ENCODE peak calls at places on chromosomes 1 and 21, in ten cellular contexts. One of them, this sample, is unnamed.
A peak's percentile ranks its signal among the peaks of the same experiment; 100 is the strongest.

GRCh38 chr1:203051841-203052324 is 25.6 kb downstream of the PPFIA4 start:
- DNase-seq in fibroblast of villous mesenchyme: no peak
- DNase-seq in activated CD8-positive, alpha-beta memory T cell treated with anti-CD3 and anti-CD28 coated beads for 1 hour: no peak
- DNase-seq in transverse colon: no peak
- DNase-seq in esophagus squamous epithelium: no peak
- DNase-seq in immature natural killer cell: no peak
- DNase-seq in NCI-H1930: no peak
- DNase-seq in activated CD4-positive, alpha-beta T cell treated with anti-CD3 and anti-CD28 coated beads, Interleukin-2, amount 10 ng/mL, durations not matched to agents 7 days and 5 days: no peak
- DNase-seq in activated naive CD8-positive, alpha-beta T cell treated with anti-CD3 and anti-CD28 coated beads, Interleukin-2, amount 10 ng/mL, durations not matched to agents 7 days and 5 days: no peak
- DNase-seq in H9: no peak
- DNase-seq in this sample: no peak

GRCh38 chr1:110591956-110592355 is 14.2 kb downstream of the KCNA2 start:
- DNase-seq in activated naive CD8-positive, alpha-beta T cell treated with anti-CD3 and anti-CD28 coated beads, Interleukin-2, amount 10 ng/mL, durations not matched to agents 7 days and 5 days: no peak
- DNase-seq in activated CD8-positive, alpha-beta memory T cell treated with anti-CD3 and anti-CD28 coated beads for 1 hour: no peak
- DNase-seq in esophagus squamous epithelium: no peak
- DNase-seq in activated CD4-positive, alpha-beta T cell treated with anti-CD3 and anti-CD28 coated beads, Interleukin-2, amount 10 ng/mL, durations not matched to agents 7 days and 5 days: no peak
- DNase-seq in H9: no peak
- DNase-seq in NCI-H1930: no peak
- DNase-seq in transverse colon: no peak
- DNase-seq in fibroblast of villous mesenchyme: no peak
- DNase-seq in immature natural killer cell: no peak
- DNase-seq in this sample: no peak

GRCh38 chr1:218676991-218677390 is 331.9 kb downstream of the TGFB2 start:
- DNase-seq in esophagus squamous epithelium: no peak
- DNase-seq in transverse colon: no peak
- DNase-seq in NCI-H1930: no peak
- DNase-seq in fibroblast of villous mesenchyme: no peak
- DNase-seq in activated CD8-positive, alpha-beta memory T cell treated with anti-CD3 and anti-CD28 coated beads for 1 hour: no peak
- DNase-seq in activated naive CD8-positive, alpha-beta T cell treated with anti-CD3 and anti-CD28 coated beads, Interleukin-2, amount 10 ng/mL, durations not matched to agents 7 days and 5 days: no peak
- DNase-seq in activated CD4-positive, alpha-beta T cell treated with anti-CD3 and anti-CD28 coated beads, Interleukin-2, amount 10 ng/mL, durations not matched to agents 7 days and 5 days: no peak
- DNase-seq in immature natural killer cell: no peak
- DNase-seq in H9: no peak
- DNase-seq in this sample: no peak

GRCh38 chr1:214377886-214378285 is 96.9 kb downstream of the SMYD2 start:
- DNase-seq in activated naive CD8-positive, alpha-beta T cell treated with anti-CD3 and anti-CD28 coated beads, Interleukin-2, amount 10 ng/mL, durations not matched to agents 7 days and 5 days: no peak
- DNase-seq in transverse colon: no peak
- DNase-seq in activated CD8-positive, alpha-beta memory T cell treated with anti-CD3 and anti-CD28 coated beads for 1 hour: no peak
- DNase-seq in H9: no peak
- DNase-seq in NCI-H1930: no peak
- DNase-seq in esophagus squamous epithelium: no peak
- DNase-seq in fibroblast of villous mesenchyme: peak; percentile 74
- DNase-seq in activated CD4-positive, alpha-beta T cell treated with anti-CD3 and anti-CD28 coated beads, Interleukin-2, amount 10 ng/mL, durations not matched to agents 7 days and 5 days: no peak
- DNase-seq in immature natural killer cell: no peak
- DNase-seq in this sample: no peak

GRCh38 chr1:84089470-84090261 is 54.4 kb upstream of the PRKACB start:
- DNase-seq in fibroblast of villous mesenchyme: no peak
- DNase-seq in immature natural killer cell: no peak
- DNase-seq in activated naive CD8-positive, alpha-beta T cell treated with anti-CD3 and anti-CD28 coated beads, Interleukin-2, amount 10 ng/mL, durations not matched to agents 7 days and 5 days: no peak
- DNase-seq in H9: no peak
- DNase-seq in esophagus squamous epithelium: no peak
- DNase-seq in NCI-H1930: no peak
- DNase-seq in activated CD8-positive, alpha-beta memory T cell treated with anti-CD3 and anti-CD28 coated beads for 1 hour: no peak
- DNase-seq in activated CD4-positive, alpha-beta T cell treated with anti-CD3 and anti-CD28 coated beads, Interleukin-2, amount 10 ng/mL, durations not matched to agents 7 days and 5 days: no peak
- DNase-seq in transverse colon: no peak
- DNase-seq in this sample: no peak

GRCh38 chr1:180195401-180195800 is 34.7 kb upstream of the LHX4 start:
- DNase-seq in transverse colon: no peak
- DNase-seq in fibroblast of villous mesenchyme: no peak
- DNase-seq in activated naive CD8-positive, alpha-beta T cell treated with anti-CD3 and anti-CD28 coated beads, Interleukin-2, amount 10 ng/mL, durations not matched to agents 7 days and 5 days: no peak
- DNase-seq in activated CD4-positive, alpha-beta T cell treated with anti-CD3 and anti-CD28 coated beads, Interleukin-2, amount 10 ng/mL, durations not matched to agents 7 days and 5 days: no peak
- DNase-seq in H9: no peak
- DNase-seq in esophagus squamous epithelium: no peak
- DNase-seq in activated CD8-positive, alpha-beta memory T cell treated with anti-CD3 and anti-CD28 coated beads for 1 hour: no peak
- DNase-seq in immature natural killer cell: no peak
- DNase-seq in NCI-H1930: no peak
- DNase-seq in this sample: no peak

GRCh38 chr1:3377166-3377565 is 77.3 kb upstream of the ARHGEF16 start:
- DNase-seq in immature natural killer cell: no peak
- DNase-seq in activated naive CD8-positive, alpha-beta T cell treated with anti-CD3 and anti-CD28 coated beads, Interleukin-2, amount 10 ng/mL, durations not matched to agents 7 days and 5 days: no peak
- DNase-seq in activated CD4-positive, alpha-beta T cell treated with anti-CD3 and anti-CD28 coated beads, Interleukin-2, amount 10 ng/mL, durations not matched to agents 7 days and 5 days: no peak
- DNase-seq in NCI-H1930: no peak
- DNase-seq in transverse colon: no peak
- DNase-seq in fibroblast of villous mesenchyme: no peak
- DNase-seq in esophagus squamous epithelium: no peak
- DNase-seq in activated CD8-positive, alpha-beta memory T cell treated with anti-CD3 and anti-CD28 coated beads for 1 hour: no peak
- DNase-seq in H9: no peak
- DNase-seq in this sample: no peak

GRCh38 chr1:63601463-63601862 is 8.3 kb downstream of the PGM1 start:
- DNase-seq in H9: peak; percentile 37
- DNase-seq in activated CD8-positive, alpha-beta memory T cell treated with anti-CD3 and anti-CD28 coated beads for 1 hour: no peak
- DNase-seq in fibroblast of villous mesenchyme: no peak
- DNase-seq in transverse colon: no peak
- DNase-seq in immature natural killer cell: no peak
- DNase-seq in NCI-H1930: no peak
- DNase-seq in esophagus squamous epithelium: no peak
- DNase-seq in activated CD4-positive, alpha-beta T cell treated with anti-CD3 and anti-CD28 coated beads, Interleukin-2, amount 10 ng/mL, durations not matched to agents 7 days and 5 days: no peak
- DNase-seq in activated naive CD8-positive, alpha-beta T cell treated with anti-CD3 and anti-CD28 coated beads, Interleukin-2, amount 10 ng/mL, durations not matched to agents 7 days and 5 days: no peak
- DNase-seq in this sample: no peak

GRCh38 chr1:110551278-110551809 is 32.4 kb upstream of the KCNA10 start:
- DNase-seq in activated CD4-positive, alpha-beta T cell treated with anti-CD3 and anti-CD28 coated beads, Interleukin-2, amount 10 ng/mL, durations not matched to agents 7 days and 5 days: no peak
- DNase-seq in transverse colon: no peak
- DNase-seq in fibroblast of villous mesenchyme: no peak
- DNase-seq in NCI-H1930: no peak
- DNase-seq in activated naive CD8-positive, alpha-beta T cell treated with anti-CD3 and anti-CD28 coated beads, Interleukin-2, amount 10 ng/mL, durations not matched to agents 7 days and 5 days: no peak
- DNase-seq in esophagus squamous epithelium: no peak
- DNase-seq in H9: no peak
- DNase-seq in immature natural killer cell: no peak
- DNase-seq in activated CD8-positive, alpha-beta memory T cell treated with anti-CD3 and anti-CD28 coated beads for 1 hour: no peak
- DNase-seq in this sample: no peak

GRCh38 chr1:147171399-147172167 is 687 bp downstream of the PRKAB2 start:
- DNase-seq in NCI-H1930: no peak
- DNase-seq in H9: no peak
- DNase-seq in activated CD4-positive, alpha-beta T cell treated with anti-CD3 and anti-CD28 coated beads, Interleukin-2, amount 10 ng/mL, durations not matched to agents 7 days and 5 days: no peak
- DNase-seq in fibroblast of villous mesenchyme: no peak
- DNase-seq in immature natural killer cell: peak; percentile 1
- DNase-seq in transverse colon: peak; percentile 13
- DNase-seq in activated naive CD8-positive, alpha-beta T cell treated with anti-CD3 and anti-CD28 coated beads, Interleukin-2, amount 10 ng/mL, durations not matched to agents 7 days and 5 days: no peak
- DNase-seq in activated CD8-positive, alpha-beta memory T cell treated with anti-CD3 and anti-CD28 coated beads for 1 hour: no peak
- DNase-seq in esophagus squamous epithelium: no peak
- DNase-seq in this sample: no peak

GRCh38 chr21:38955495-38955894 is 149.8 kb downstream of the ETS2 start:
- DNase-seq in esophagus squamous epithelium: no peak
- DNase-seq in activated CD4-positive, alpha-beta T cell treated with anti-CD3 and anti-CD28 coated beads, Interleukin-2, amount 10 ng/mL, durations not matched to agents 7 days and 5 days: no peak
- DNase-seq in transverse colon: peak; percentile 72
- DNase-seq in fibroblast of villous mesenchyme: peak; percentile 51
- DNase-seq in activated naive CD8-positive, alpha-beta T cell treated with anti-CD3 and anti-CD28 coated beads, Interleukin-2, amount 10 ng/mL, durations not matched to agents 7 days and 5 days: no peak
- DNase-seq in activated CD8-positive, alpha-beta memory T cell treated with anti-CD3 and anti-CD28 coated beads for 1 hour: no peak
- DNase-seq in H9: no peak
- DNase-seq in immature natural killer cell: no peak
- DNase-seq in NCI-H1930: no peak
- DNase-seq in this sample: no peak

GRCh38 chr1:11470912-11471311 is 8.0 kb upstream of the DISP3 start:
- DNase-seq in H9: no peak
- DNase-seq in transverse colon: no peak
- DNase-seq in activated CD8-positive, alpha-beta memory T cell treated with anti-CD3 and anti-CD28 coated beads for 1 hour: no peak
- DNase-seq in esophagus squamous epithelium: no peak
- DNase-seq in activated CD4-positive, alpha-beta T cell treated with anti-CD3 and anti-CD28 coated beads, Interleukin-2, amount 10 ng/mL, durations not matched to agents 7 days and 5 days: no peak
- DNase-seq in immature natural killer cell: no peak
- DNase-seq in fibroblast of villous mesenchyme: no peak
- DNase-seq in NCI-H1930: no peak
- DNase-seq in activated naive CD8-positive, alpha-beta T cell treated with anti-CD3 and anti-CD28 coated beads, Interleukin-2, amount 10 ng/mL, durations not matched to agents 7 days and 5 days: no peak
- DNase-seq in this sample: no peak

GRCh38 chr1:110050602-110051261 is 16.3 kb downstream of the STRIP1 start:
- DNase-seq in activated CD8-positive, alpha-beta memory T cell treated with anti-CD3 and anti-CD28 coated beads for 1 hour: no peak
- DNase-seq in transverse colon: no peak
- DNase-seq in NCI-H1930: no peak
- DNase-seq in activated CD4-positive, alpha-beta T cell treated with anti-CD3 and anti-CD28 coated beads, Interleukin-2, amount 10 ng/mL, durations not matched to agents 7 days and 5 days: no peak
- DNase-seq in fibroblast of villous mesenchyme: no peak
- DNase-seq in esophagus squamous epithelium: no peak
- DNase-seq in activated naive CD8-positive, alpha-beta T cell treated with anti-CD3 and anti-CD28 coated beads, Interleukin-2, amount 10 ng/mL, durations not matched to agents 7 days and 5 days: no peak
- DNase-seq in H9: no peak
- DNase-seq in immature natural killer cell: no peak
- DNase-seq in this sample: no peak

GRCh38 chr1:46172321-46172720 is 2.6 kb upstream of the TSPAN1 start:
- DNase-seq in immature natural killer cell: no peak
- DNase-seq in activated naive CD8-positive, alpha-beta T cell treated with anti-CD3 and anti-CD28 coated beads, Interleukin-2, amount 10 ng/mL, durations not matched to agents 7 days and 5 days: no peak
- DNase-seq in activated CD4-positive, alpha-beta T cell treated with anti-CD3 and anti-CD28 coated beads, Interleukin-2, amount 10 ng/mL, durations not matched to agents 7 days and 5 days: no peak
- DNase-seq in NCI-H1930: no peak
- DNase-seq in fibroblast of villous mesenchyme: no peak
- DNase-seq in H9: no peak
- DNase-seq in esophagus squamous epithelium: no peak
- DNase-seq in activated CD8-positive, alpha-beta memory T cell treated with anti-CD3 and anti-CD28 coated beads for 1 hour: no peak
- DNase-seq in transverse colon: no peak
- DNase-seq in this sample: no peak

GRCh38 chr1:100530901-100531487 is 6.9 kb upstream of the GPR88 start:
- DNase-seq in activated CD4-positive, alpha-beta T cell treated with anti-CD3 and anti-CD28 coated beads, Interleukin-2, amount 10 ng/mL, durations not matched to agents 7 days and 5 days: peak; percentile 46
- DNase-seq in immature natural killer cell: peak; percentile 29
- DNase-seq in esophagus squamous epithelium: no peak
- DNase-seq in activated CD8-positive, alpha-beta memory T cell treated with anti-CD3 and anti-CD28 coated beads for 1 hour: no peak
- DNase-seq in fibroblast of villous mesenchyme: peak; percentile 88
- DNase-seq in transverse colon: peak; percentile 23
- DNase-seq in H9: no peak
- DNase-seq in NCI-H1930: no peak
- DNase-seq in activated naive CD8-positive, alpha-beta T cell treated with anti-CD3 and anti-CD28 coated beads, Interleukin-2, amount 10 ng/mL, durations not matched to agents 7 days and 5 days: no peak
- DNase-seq in this sample: no peak

This sample was measured in iPS DF 19.7.